ENCODE peak calls at places on chromosome 2, in four cellular contexts. S is lung, T is heart left ventricle, M is AG10803. A is an unnamed sample.

GRCh38 chr2:135948642-135949355 is 36.6 kb downstream of the DARS1 start:
- DNase-seq in M (peak; percentile 59), S (no peak), T (no peak), A (no peak)

GRCh38 chr2:109647636-109648035 is 33.5 kb downstream of the SOWAHC start:
- DNase-seq in S (no peak), T (no peak), M (peak; percentile 87), A (no peak)

GRCh38 chr2:238174701-238175100 is 15.9 kb downstream of the ERFE start:
- DNase-seq in S (no peak), M (no peak), T (no peak), A (no peak)

GRCh38 chr2:160175169-160176130 is 24.6 kb downstream of the ITGB6 start:
- DNase-seq in T (no peak), S (no peak), M (no peak), A (no peak)

GRCh38 chr2:168097431-168097830 is 150.0 kb downstream of the STK39 start:
- DNase-seq in T (no peak), M (no peak), S (no peak), A (no peak)

GRCh38 chr2:73830871-73831401 is 2.2 kb downstream of the STAMBP start:
- DNase-seq in M (peak; percentile 84), S (no peak), T (no peak), A (no peak)

GRCh38 chr2:106038598-106039375 is 155.3 kb downstream of the UXS1 start:
- DNase-seq in S (no peak), M (no peak), T (no peak), A (no peak)

GRCh38 chr2:39483530-39483929 is 46.4 kb upstream of the MAP4K3 start:
- DNase-seq in M (no peak), T (no peak), S (no peak), A (no peak)

GRCh38 chr2:67631474-67631873 is 234.3 kb downstream of the ETAA1 start:
- DNase-seq in S (no peak), M (no peak), T (no peak), A (no peak)

GRCh38 chr2:101812226-101812625 is 114.7 kb downstream of the MAP4K4 start:
- DNase-seq in S (no peak), T (no peak), M (no peak), A (no peak)

GRCh38 chr2:238097988-238098853 is 1.9 kb upstream of the ESPNL start:
- DNase-seq in T (peak; percentile 64), M (peak; percentile 38), S (no peak), A (peak; percentile 60)

GRCh38 chr2:61538920-61539559 is 884 bp upstream of the XPO1 start:
- DNase-seq in S (no peak), M (peak; percentile 21), T (no peak), A (no peak)

GRCh38 chr2:128162266-128162665 is 71.3 kb downstream of the UGGT1 start:
- DNase-seq in M (no peak), S (no peak), T (no peak), A (no peak)

GRCh38 chr2:46364797-46365457 is 67.7 kb downstream of the EPAS1 start:
- DNase-seq in M (peak; percentile 77), T (no peak), S (no peak), A (no peak)

GRCh38 chr2:241211276-241211675 is 22.8 kb downstream of the ANO7 start:
- DNase-seq in T (no peak), M (no peak), S (no peak), A (no peak)

GRCh38 chr2:9748586-9748985 is 94.7 kb upstream of the TAF1B start:
- DNase-seq in T (no peak), M (no peak), S (no peak), A (no peak)

GRCh38 chr2:173353556-173353955 is 1.1 kb upstream of the CDCA7 start:
- DNase-seq in T (no peak), M (no peak), S (no peak), A (no peak)

GRCh38 chr2:156322681-156323211 is 9.8 kb downstream of the NR4A2 start:
- DNase-seq in S (no peak), T (no peak), M (no peak), A (no peak)

GRCh38 chr2:95361216-95361980 is 41.1 kb upstream of the FAHD2A start:
- DNase-seq in S (no peak), T (no peak), M (no peak), A (no peak)

GRCh38 chr2:240278661-240279060 is 138.2 kb upstream of the OTOS start:
- DNase-seq in M (no peak), T (no peak), S (no peak), A (no peak)

GRCh38 chr2:26438526-26438925 is 36.8 kb downstream of the DRC1 start:
- DNase-seq in M (peak; percentile 75), S (no peak), T (no peak), A (no peak)

GRCh38 chr2:162636206-162636728 is 202.3 kb downstream of the KCNH7 start:
- DNase-seq in M (no peak), S (no peak), T (no peak), A (no peak)

GRCh38 chr2:85792783-85793441 is 39.1 kb downstream of the ATOH8 start:
- DNase-seq in S (no peak), T (peak; percentile 57), M (peak; percentile 81), A (no peak)

GRCh38 chr2:57720728-57721627 is 325.6 kb upstream of the VRK2 start:
- DNase-seq in S (no peak), T (no peak), M (peak; percentile 64), A (no peak)

GRCh38 chr2:239745790-239746308 is 279.3 kb downstream of the NDUFA10 start:
- DNase-seq in S (no peak), M (no peak), T (peak; percentile 37), A (no peak)

GRCh38 chr2:102417946-102418345 is 5.0 kb upstream of the IL18RAP start:
- DNase-seq in S (no peak), M (no peak), T (no peak), A (no peak)

GRCh38 chr2:172434821-172435607 is 7.6 kb downstream of the ITGA6 start:
- DNase-seq in S (no peak), M (no peak), T (no peak), A (no peak)

GRCh38 chr2:206004004-206004693 is 81.8 kb downstream of the INO80D start:
- DNase-seq in S (no peak), T (no peak), M (no peak), A (no peak)

GRCh38 chr2:225164406-225165048 is 122.3 kb upstream of the DOCK10 start:
- DNase-seq in M (no peak), S (no peak), T (no peak), A (no peak)

GRCh38 chr2:6027066-6027465 is 334.9 kb downstream of the SOX11 start:
- DNase-seq in S (no peak), T (no peak), M (no peak), A (no peak)

GRCh38 chr2:200021449-200022114 is 66.2 kb downstream of the MAIP1 start:
- DNase-seq in M (no peak), S (no peak), T (no peak), A (no peak)

GRCh38 chr2:16035747-16036745 is 95.7 kb downstream of the MYCN start:
- DNase-seq in T (no peak), M (no peak), S (no peak), A (no peak)

GRCh38 chr2:119650206-119650605 is 28.8 kb upstream of the TMEM177 start:
- DNase-seq in S (no peak), T (no peak), M (no peak), A (no peak)

GRCh38 chr2:231928481-231928880 is 2.3 kb upstream of the NPPC start:
- DNase-seq in S (no peak), M (no peak), T (no peak), A (peak; percentile 32)
- TF ChIP-seq CTCF in S (no peak), M (no peak), T (no peak), A (no peak)

GRCh38 chr2:212488611-212489010 is 50.0 kb downstream of the ERBB4 start:
- DNase-seq in S (no peak), M (no peak), T (no peak), A (no peak)

GRCh38 chr2:212480447-212480846 is 58.2 kb downstream of the ERBB4 start:
- DNase-seq in S (no peak), T (no peak), M (no peak), A (no peak)

GRCh38 chr2:212489719-212490346 is 48.8 kb downstream of the ERBB4 start:
- DNase-seq in M (no peak), S (no peak), T (no peak), A (no peak)

GRCh38 chr2:212484563-212485080 is 54.0 kb downstream of the ERBB4 start:
- DNase-seq in S (no peak), M (peak; percentile 29), T (no peak), A (no peak)
- TF ChIP-seq CTCF in S (no peak), M (peak; percentile 10), T (no peak), A (no peak)

GRCh38 chr2:217890445-217890844 is 112.3 kb downstream of the TNS1 start:
- DNase-seq in T (no peak), M (peak; percentile 78), S (no peak), A (peak; percentile 87)
- TF ChIP-seq CTCF in T (peak; percentile 45), M (peak; percentile 58), S (no peak), A (peak; percentile 48)

DNA sequence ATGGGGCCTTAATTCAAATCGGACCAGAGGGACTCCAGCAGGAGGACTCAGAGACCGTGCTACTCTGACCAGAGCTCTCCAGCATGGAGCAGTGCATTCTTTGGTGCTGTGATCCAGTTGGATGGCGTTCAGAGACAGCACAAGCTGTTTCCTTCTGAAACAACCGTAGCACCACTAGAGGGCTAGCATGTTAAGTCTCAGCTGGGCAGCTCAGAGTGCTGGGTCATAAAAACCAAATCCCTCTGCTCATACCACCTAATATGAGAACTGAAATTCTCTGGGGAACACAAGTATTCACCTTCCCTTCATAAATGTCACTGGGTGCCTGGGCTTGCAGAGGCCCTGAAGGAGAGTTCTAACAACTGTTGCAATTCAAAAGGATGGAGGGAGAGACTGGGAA is 97.7 kb upstream of the TFCP2L1 start:
- DNase-seq in S (no peak), T (no peak), M (no peak), A (no peak)
- TF ChIP-seq CTCF in S (no peak), T (no peak), M (no peak), A (no peak)

DNA sequence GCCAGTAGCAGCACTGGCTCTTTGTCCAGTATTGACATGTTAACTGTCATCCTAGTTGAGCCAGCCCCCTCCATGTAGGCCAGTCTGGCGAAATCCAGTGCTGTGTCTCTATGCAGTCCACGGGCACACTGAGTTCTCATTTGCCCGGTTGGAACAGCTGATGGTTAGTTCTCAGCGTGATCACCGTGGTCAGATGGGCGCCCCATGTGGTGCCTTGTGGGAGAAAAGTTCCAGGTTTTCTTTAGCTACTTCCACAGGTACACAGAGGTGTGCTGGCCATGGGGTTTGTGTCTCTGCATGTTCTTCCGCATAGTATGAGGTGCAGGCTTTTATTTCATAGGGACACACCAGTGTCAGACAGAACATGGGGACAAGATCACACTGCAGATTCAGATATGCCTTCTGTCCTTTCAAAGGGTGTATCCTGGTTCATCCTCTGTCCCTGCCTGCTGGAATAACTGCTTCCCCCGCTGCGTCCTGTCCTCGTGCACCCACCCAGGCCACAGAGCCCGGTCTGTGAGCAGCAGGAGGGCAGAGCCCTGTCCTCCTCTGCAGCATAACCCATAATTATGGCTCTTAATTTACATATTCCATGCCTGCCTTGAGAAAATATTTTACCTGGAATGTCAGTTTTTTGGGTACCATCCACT is 334.1 kb downstream of the GBX2 start:
- DNase-seq in T (no peak), S (no peak), M (no peak), A (no peak)
- TF ChIP-seq CTCF in T (no peak), S (no peak), M (no peak), A (no peak)

A was measured in right atrium auricular region.